ENCODE peak calls at places on chromosomes 4 and X, in ten cellular contexts. One of them, this sample, is unnamed.

GRCh38 chr4:111775908-111776307 is 369.3 kb upstream of the FAM241A start:
- DNase-seq in heart left ventricle: no peak
- DNase-seq in endothelial cell: no peak
- DNase-seq in M059J: peak
- DNase-seq in HFF-Myc: no peak
- DNase-seq in stimulated activated CD4-positive, alpha-beta T cell treated with anti-CD3 and anti-CD28 coated beads, TNF-alpha, amount 100 ng/mL, for 4 hours: no peak
- DNase-seq in lung microvascular endothelial cell: no peak
- DNase-seq in aorta: no peak
- DNase-seq in AG04450: no peak
- DNase-seq in EH: peak
- DNase-seq in this sample: no peak

GRCh38 chr4:82706349-82707000 is 92.1 kb downstream of the SCD5 start:
- DNase-seq in lung microvascular endothelial cell: no peak
- DNase-seq in aorta: no peak
- DNase-seq in heart left ventricle: no peak
- DNase-seq in AG04450: no peak
- DNase-seq in EH: peak
- DNase-seq in M059J: peak
- DNase-seq in stimulated activated CD4-positive, alpha-beta T cell treated with anti-CD3 and anti-CD28 coated beads, TNF-alpha, amount 100 ng/mL, for 4 hours: no peak
- DNase-seq in HFF-Myc: no peak
- DNase-seq in endothelial cell: no peak
- DNase-seq in this sample: no peak

GRCh38 chr4:16642897-16643296 is 255.5 kb downstream of the LDB2 start:
- DNase-seq in lung microvascular endothelial cell: no peak
- DNase-seq in M059J: peak
- DNase-seq in AG04450: no peak
- DNase-seq in aorta: no peak
- DNase-seq in HFF-Myc: no peak
- DNase-seq in endothelial cell: no peak
- DNase-seq in heart left ventricle: no peak
- DNase-seq in stimulated activated CD4-positive, alpha-beta T cell treated with anti-CD3 and anti-CD28 coated beads, TNF-alpha, amount 100 ng/mL, for 4 hours: no peak
- DNase-seq in EH: no peak
- DNase-seq in this sample: no peak

GRCh38 chr4:1305781-1306455 is 16.2 kb downstream of the MAEA start:
- DNase-seq in AG04450: no peak
- DNase-seq in stimulated activated CD4-positive, alpha-beta T cell treated with anti-CD3 and anti-CD28 coated beads, TNF-alpha, amount 100 ng/mL, for 4 hours: no peak
- DNase-seq in heart left ventricle: no peak
- DNase-seq in M059J: peak
- DNase-seq in lung microvascular endothelial cell: no peak
- DNase-seq in aorta: no peak
- DNase-seq in EH: no peak
- DNase-seq in HFF-Myc: no peak
- DNase-seq in endothelial cell: no peak
- DNase-seq in this sample: no peak

GRCh38 chr4:77104405-77105292 is 28.9 kb upstream of the CCNI start:
- DNase-seq in lung microvascular endothelial cell: no peak
- DNase-seq in stimulated activated CD4-positive, alpha-beta T cell treated with anti-CD3 and anti-CD28 coated beads, TNF-alpha, amount 100 ng/mL, for 4 hours: no peak
- DNase-seq in AG04450: no peak
- DNase-seq in EH: peak
- DNase-seq in M059J: peak
- DNase-seq in endothelial cell: no peak
- DNase-seq in HFF-Myc: no peak
- DNase-seq in heart left ventricle: peak
- DNase-seq in aorta: peak
- DNase-seq in this sample: peak

GRCh38 chrX:129472116-129472515 is 51.2 kb downstream of the SMARCA1 start:
- DNase-seq in lung microvascular endothelial cell: no peak
- DNase-seq in HFF-Myc: peak
- DNase-seq in heart left ventricle: no peak
- DNase-seq in EH: peak
- DNase-seq in stimulated activated CD4-positive, alpha-beta T cell treated with anti-CD3 and anti-CD28 coated beads, TNF-alpha, amount 100 ng/mL, for 4 hours: no peak
- DNase-seq in M059J: peak
- DNase-seq in aorta: no peak
- DNase-seq in endothelial cell: no peak
- DNase-seq in AG04450: no peak
- DNase-seq in this sample: no peak

GRCh38 chrX:19883878-19884277 is 3.5 kb downstream of the SH3KBP1 start:
- DNase-seq in aorta: no peak
- DNase-seq in endothelial cell: no peak
- DNase-seq in stimulated activated CD4-positive, alpha-beta T cell treated with anti-CD3 and anti-CD28 coated beads, TNF-alpha, amount 100 ng/mL, for 4 hours: no peak
- DNase-seq in AG04450: no peak
- DNase-seq in M059J: peak
- DNase-seq in heart left ventricle: no peak
- DNase-seq in HFF-Myc: no peak
- DNase-seq in lung microvascular endothelial cell: no peak
- DNase-seq in EH: no peak
- DNase-seq in this sample: no peak

GRCh38 chrX:149630681-149631292 is 805 bp downstream of the TMEM185A start:
- DNase-seq in AG04450: peak
- DNase-seq in HFF-Myc: no peak
- DNase-seq in heart left ventricle: peak
- DNase-seq in EH: peak
- DNase-seq in aorta: no peak
- DNase-seq in lung microvascular endothelial cell: peak
- DNase-seq in endothelial cell: no peak
- DNase-seq in M059J: peak
- DNase-seq in stimulated activated CD4-positive, alpha-beta T cell treated with anti-CD3 and anti-CD28 coated beads, TNF-alpha, amount 100 ng/mL, for 4 hours: no peak
- DNase-seq in this sample: peak

GRCh38 chrX:73765776-73766465 is 202.9 kb downstream of the CHIC1 start:
- DNase-seq in M059J: no peak
- DNase-seq in stimulated activated CD4-positive, alpha-beta T cell treated with anti-CD3 and anti-CD28 coated beads, TNF-alpha, amount 100 ng/mL, for 4 hours: no peak
- DNase-seq in aorta: no peak
- DNase-seq in lung microvascular endothelial cell: no peak
- DNase-seq in heart left ventricle: no peak
- DNase-seq in endothelial cell: no peak
- DNase-seq in EH: no peak
- DNase-seq in AG04450: no peak
- DNase-seq in HFF-Myc: no peak
- DNase-seq in this sample: peak

GRCh38 chr4:64756016-64756415 is 346.8 kb upstream of the TECRL start:
- DNase-seq in heart left ventricle: no peak
- DNase-seq in aorta: no peak
- DNase-seq in M059J: peak
- DNase-seq in stimulated activated CD4-positive, alpha-beta T cell treated with anti-CD3 and anti-CD28 coated beads, TNF-alpha, amount 100 ng/mL, for 4 hours: no peak
- DNase-seq in HFF-Myc: no peak
- DNase-seq in AG04450: no peak
- DNase-seq in EH: no peak
- DNase-seq in lung microvascular endothelial cell: no peak
- DNase-seq in endothelial cell: no peak
- DNase-seq in this sample: no peak

GRCh38 chrX:127457161-127457560 is 595.0 kb downstream of the ACTRT1 start:
- DNase-seq in endothelial cell: no peak
- DNase-seq in M059J: no peak
- DNase-seq in stimulated activated CD4-positive, alpha-beta T cell treated with anti-CD3 and anti-CD28 coated beads, TNF-alpha, amount 100 ng/mL, for 4 hours: no peak
- DNase-seq in AG04450: no peak
- DNase-seq in aorta: no peak
- DNase-seq in heart left ventricle: no peak
- DNase-seq in EH: no peak
- DNase-seq in HFF-Myc: no peak
- DNase-seq in lung microvascular endothelial cell: no peak
- DNase-seq in this sample: no peak

GRCh38 chrX:71671043-71671829 is 3.9 kb downstream of the LOC101059915 start:
- DNase-seq in endothelial cell: no peak
- DNase-seq in EH: no peak
- DNase-seq in HFF-Myc: no peak
- DNase-seq in heart left ventricle: no peak
- DNase-seq in AG04450: no peak
- DNase-seq in stimulated activated CD4-positive, alpha-beta T cell treated with anti-CD3 and anti-CD28 coated beads, TNF-alpha, amount 100 ng/mL, for 4 hours: peak
- DNase-seq in aorta: no peak
- DNase-seq in M059J: no peak
- DNase-seq in lung microvascular endothelial cell: no peak
- DNase-seq in this sample: no peak

GRCh38 chr4:2537011-2537830 is 774 bp downstream of the FAM193A start:
- DNase-seq in HFF-Myc: no peak
- DNase-seq in endothelial cell: peak
- DNase-seq in AG04450: no peak
- DNase-seq in lung microvascular endothelial cell: peak
- DNase-seq in EH: peak
- DNase-seq in M059J: peak
- DNase-seq in heart left ventricle: peak
- DNase-seq in stimulated activated CD4-positive, alpha-beta T cell treated with anti-CD3 and anti-CD28 coated beads, TNF-alpha, amount 100 ng/mL, for 4 hours: peak
- DNase-seq in aorta: peak
- DNase-seq in this sample: peak

GRCh38 chr4:183449193-183449888 is 4.9 kb downstream of the CDKN2AIP start:
- DNase-seq in endothelial cell: no peak
- DNase-seq in HFF-Myc: peak
- DNase-seq in stimulated activated CD4-positive, alpha-beta T cell treated with anti-CD3 and anti-CD28 coated beads, TNF-alpha, amount 100 ng/mL, for 4 hours: no peak
- DNase-seq in heart left ventricle: no peak
- DNase-seq in M059J: peak
- DNase-seq in lung microvascular endothelial cell: no peak
- DNase-seq in AG04450: peak
- DNase-seq in EH: peak
- DNase-seq in aorta: no peak
- DNase-seq in this sample: no peak

GRCh38 chr4:128604840-128605239 is 204.7 kb upstream of the JADE1 start:
- DNase-seq in heart left ventricle: no peak
- DNase-seq in AG04450: no peak
- DNase-seq in EH: no peak
- DNase-seq in M059J: peak
- DNase-seq in endothelial cell: no peak
- DNase-seq in stimulated activated CD4-positive, alpha-beta T cell treated with anti-CD3 and anti-CD28 coated beads, TNF-alpha, amount 100 ng/mL, for 4 hours: no peak
- DNase-seq in aorta: no peak
- DNase-seq in HFF-Myc: no peak
- DNase-seq in lung microvascular endothelial cell: no peak
- DNase-seq in this sample: no peak

GRCh38 chr4:103451341-103451740 is 253.2 kb upstream of the CENPE start:
- DNase-seq in EH: no peak
- DNase-seq in M059J: peak
- DNase-seq in lung microvascular endothelial cell: no peak
- DNase-seq in aorta: no peak
- DNase-seq in stimulated activated CD4-positive, alpha-beta T cell treated with anti-CD3 and anti-CD28 coated beads, TNF-alpha, amount 100 ng/mL, for 4 hours: no peak
- DNase-seq in heart left ventricle: no peak
- DNase-seq in endothelial cell: no peak
- DNase-seq in AG04450: no peak
- DNase-seq in HFF-Myc: no peak
- DNase-seq in this sample: no peak

GRCh38 chrX:17456526-17456925 is 81.5 kb downstream of the NHS start:
- DNase-seq in stimulated activated CD4-positive, alpha-beta T cell treated with anti-CD3 and anti-CD28 coated beads, TNF-alpha, amount 100 ng/mL, for 4 hours: no peak
- DNase-seq in endothelial cell: no peak
- DNase-seq in EH: no peak
- DNase-seq in AG04450: no peak
- DNase-seq in lung microvascular endothelial cell: no peak
- DNase-seq in aorta: no peak
- DNase-seq in HFF-Myc: no peak
- DNase-seq in heart left ventricle: no peak
- DNase-seq in M059J: no peak
- DNase-seq in this sample: no peak

GRCh38 chr4:110484029-110484428 is 8.1 kb downstream of the ENPEP start:
- DNase-seq in aorta: no peak
- DNase-seq in lung microvascular endothelial cell: no peak
- DNase-seq in heart left ventricle: no peak
- DNase-seq in EH: peak
- DNase-seq in AG04450: no peak
- DNase-seq in HFF-Myc: no peak
- DNase-seq in stimulated activated CD4-positive, alpha-beta T cell treated with anti-CD3 and anti-CD28 coated beads, TNF-alpha, amount 100 ng/mL, for 4 hours: no peak
- DNase-seq in endothelial cell: no peak
- DNase-seq in M059J: no peak
- DNase-seq in this sample: no peak

GRCh38 chr4:101252721-101253120 is 94.6 kb downstream of the PPP3CA start:
- DNase-seq in heart left ventricle: no peak
- DNase-seq in stimulated activated CD4-positive, alpha-beta T cell treated with anti-CD3 and anti-CD28 coated beads, TNF-alpha, amount 100 ng/mL, for 4 hours: no peak
- DNase-seq in AG04450: no peak
- DNase-seq in lung microvascular endothelial cell: no peak
- DNase-seq in HFF-Myc: no peak
- DNase-seq in EH: peak
- DNase-seq in M059J: no peak
- DNase-seq in endothelial cell: no peak
- DNase-seq in aorta: no peak
- DNase-seq in this sample: no peak

GRCh38 chrX:35664838-35665237 is 133.3 kb upstream of the MAGEB16 start:
- DNase-seq in heart left ventricle: no peak
- DNase-seq in lung microvascular endothelial cell: no peak
- DNase-seq in HFF-Myc: no peak
- DNase-seq in AG04450: no peak
- DNase-seq in endothelial cell: no peak
- DNase-seq in aorta: no peak
- DNase-seq in M059J: no peak
- DNase-seq in EH: no peak
- DNase-seq in stimulated activated CD4-positive, alpha-beta T cell treated with anti-CD3 and anti-CD28 coated beads, TNF-alpha, amount 100 ng/mL, for 4 hours: no peak
- DNase-seq in this sample: no peak

GRCh38 chr4:6343950-6344408 is 74.3 kb downstream of the WFS1 start:
- DNase-seq in AG04450: peak
- DNase-seq in stimulated activated CD4-positive, alpha-beta T cell treated with anti-CD3 and anti-CD28 coated beads, TNF-alpha, amount 100 ng/mL, for 4 hours: no peak
- DNase-seq in heart left ventricle: no peak
- DNase-seq in aorta: peak
- DNase-seq in M059J: peak
- DNase-seq in endothelial cell: no peak
- DNase-seq in EH: peak
- DNase-seq in HFF-Myc: no peak
- DNase-seq in lung microvascular endothelial cell: no peak
- DNase-seq in this sample: no peak

GRCh38 chr4:139266583-139267257 is 13.3 kb downstream of the MGARP start:
- DNase-seq in lung microvascular endothelial cell: peak
- DNase-seq in aorta: peak
- DNase-seq in M059J: peak
- DNase-seq in AG04450: no peak
- DNase-seq in endothelial cell: no peak
- DNase-seq in heart left ventricle: peak
- DNase-seq in HFF-Myc: peak
- DNase-seq in EH: peak
- DNase-seq in stimulated activated CD4-positive, alpha-beta T cell treated with anti-CD3 and anti-CD28 coated beads, TNF-alpha, amount 100 ng/mL, for 4 hours: no peak
- DNase-seq in this sample: peak

GRCh38 chr4:179051211-179051610 is 1609.0 kb upstream of the AGA start:
- DNase-seq in aorta: no peak
- DNase-seq in AG04450: no peak
- DNase-seq in lung microvascular endothelial cell: no peak
- DNase-seq in EH: no peak
- DNase-seq in endothelial cell: no peak
- DNase-seq in heart left ventricle: no peak
- DNase-seq in stimulated activated CD4-positive, alpha-beta T cell treated with anti-CD3 and anti-CD28 coated beads, TNF-alpha, amount 100 ng/mL, for 4 hours: no peak
- DNase-seq in HFF-Myc: no peak
- DNase-seq in M059J: no peak
- DNase-seq in this sample: no peak

GRCh38 chr4:13851541-13851940 is 224.0 kb upstream of the BOD1L1 start:
- DNase-seq in stimulated activated CD4-positive, alpha-beta T cell treated with anti-CD3 and anti-CD28 coated beads, TNF-alpha, amount 100 ng/mL, for 4 hours: no peak
- DNase-seq in heart left ventricle: no peak
- DNase-seq in AG04450: no peak
- DNase-seq in lung microvascular endothelial cell: no peak
- DNase-seq in HFF-Myc: no peak
- DNase-seq in endothelial cell: no peak
- DNase-seq in M059J: no peak
- DNase-seq in EH: no peak
- DNase-seq in aorta: no peak
- DNase-seq in this sample: no peak

GRCh38 chrX:133191739-133192039 is 26.5 kb downstream of the TFDP3 start:
- DNase-seq in HFF-Myc: no peak
- DNase-seq in EH: no peak
- DNase-seq in endothelial cell: no peak
- DNase-seq in stimulated activated CD4-positive, alpha-beta T cell treated with anti-CD3 and anti-CD28 coated beads, TNF-alpha, amount 100 ng/mL, for 4 hours: no peak
- DNase-seq in aorta: no peak
- DNase-seq in AG04450: no peak
- DNase-seq in lung microvascular endothelial cell: no peak
- DNase-seq in M059J: peak
- DNase-seq in heart left ventricle: no peak
- DNase-seq in this sample: no peak

GRCh38 chrX:71935542-71935941 is 24.9 kb downstream of the NHSL2 start:
- DNase-seq in EH: no peak
- DNase-seq in AG04450: no peak
- DNase-seq in M059J: no peak
- DNase-seq in aorta: no peak
- DNase-seq in HFF-Myc: no peak
- DNase-seq in heart left ventricle: no peak
- DNase-seq in stimulated activated CD4-positive, alpha-beta T cell treated with anti-CD3 and anti-CD28 coated beads, TNF-alpha, amount 100 ng/mL, for 4 hours: no peak
- DNase-seq in endothelial cell: no peak
- DNase-seq in lung microvascular endothelial cell: no peak
- DNase-seq in this sample: no peak

GRCh38 chr4:150647008-150647407 is 65.1 kb downstream of the MAB21L2 start:
- DNase-seq in M059J: peak
- DNase-seq in stimulated activated CD4-positive, alpha-beta T cell treated with anti-CD3 and anti-CD28 coated beads, TNF-alpha, amount 100 ng/mL, for 4 hours: no peak
- DNase-seq in EH: peak
- DNase-seq in aorta: no peak
- DNase-seq in heart left ventricle: no peak
- DNase-seq in endothelial cell: no peak
- DNase-seq in AG04450: no peak
- DNase-seq in lung microvascular endothelial cell: no peak
- DNase-seq in HFF-Myc: no peak
- DNase-seq in this sample: no peak

GRCh38 chrX:22060451-22060940 is 28.4 kb downstream of the PHEX start:
- DNase-seq in endothelial cell: no peak
- DNase-seq in stimulated activated CD4-positive, alpha-beta T cell treated with anti-CD3 and anti-CD28 coated beads, TNF-alpha, amount 100 ng/mL, for 4 hours: no peak
- DNase-seq in EH: peak
- DNase-seq in heart left ventricle: no peak
- DNase-seq in lung microvascular endothelial cell: no peak
- DNase-seq in M059J: no peak
- DNase-seq in AG04450: peak
- DNase-seq in aorta: no peak
- DNase-seq in HFF-Myc: no peak
- DNase-seq in this sample: no peak